ENCODE peak calls at places on chromosomes 1 and 21, in ten cellular contexts. D, P, G, M, L, Q, S, F, O and I are unnamed samples.

GRCh38 chr1:85569122-85569521 is 11.4 kb upstream of the CCN1 start:
- DNase-seq in F (no peak), L (no peak), O (peak; percentile 90), G (no peak), P (peak; percentile 87), M (no peak), D (no peak), S (no peak), Q (no peak), I (no peak)

GRCh38 chr21:34276711-34277425 is 86.9 kb upstream of the KCNE2 start:
- DNase-seq in S (no peak), P (peak; percentile 15), G (no peak), L (no peak), Q (no peak), D (no peak), F (no peak), M (no peak), O (no peak), I (no peak)

GRCh38 chr1:209633335-209633997 is 18.8 kb downstream of the LAMB3 start:
- DNase-seq in S (no peak), F (no peak), O (no peak), L (no peak), M (no peak), G (no peak), Q (no peak), D (no peak), P (no peak), I (no peak)

GRCh38 chr1:244439391-244440032 is 12.2 kb downstream of the ADSS2 start:
- DNase-seq in S (no peak), O (no peak), L (no peak), F (no peak), P (no peak), D (no peak), Q (no peak), M (no peak), G (no peak), I (no peak)

GRCh38 chr1:11858968-11859871 is 475 bp upstream of the NPPB start:
- DNase-seq in F (peak; percentile 90), G (peak; percentile 81), O (peak; percentile 67), Q (peak; percentile 91), S (no peak), P (peak; percentile 60), M (no peak), D (peak; percentile 28), L (no peak), I (peak; percentile 94)

GRCh38 chr1:85884372-85885035 is 176.3 kb upstream of the ZNHIT6 start:
- DNase-seq in Q (peak; percentile 47), D (no peak), G (no peak), F (peak; percentile 22), M (no peak), O (peak; percentile 69), P (peak; percentile 54), S (no peak), L (no peak), I (no peak)

GRCh38 chr1:152880316-152880715 is 2.2 kb downstream of the SMCP start:
- DNase-seq in L (no peak), O (no peak), F (no peak), P (no peak), D (no peak), Q (no peak), G (no peak), M (no peak), S (no peak), I (no peak)

GRCh38 chr1:11143907-11144306 is 44.2 kb upstream of the EXOSC10 start:
- DNase-seq in D (no peak), M (no peak), P (no peak), Q (no peak), L (no peak), S (no peak), O (no peak), F (no peak), G (no peak), I (no peak)

GRCh38 chr1:8903908-8904650 is 25.6 kb upstream of the ENO1 start:
- DNase-seq in L (peak; percentile 91), O (peak; percentile 97), P (peak; percentile 98), G (peak; percentile 50), F (peak; percentile 67), S (no peak), Q (no peak), M (peak; percentile 97), D (peak; percentile 93), I (no peak)

GRCh38 chr1:36924282-36924791 is 110.0 kb downstream of the GRIK3 start:
- DNase-seq in F (peak; percentile 79), Q (peak; percentile 96), D (no peak), L (peak; percentile 79), O (peak; percentile 9), S (no peak), G (peak; percentile 66), M (no peak), P (peak; percentile 15), I (peak; percentile 84)

GRCh38 chr1:85356130-85356529 is 79.7 kb upstream of the BCL10 start:
- DNase-seq in L (no peak), S (no peak), F (no peak), O (no peak), M (no peak), D (no peak), G (no peak), P (no peak), Q (no peak), I (no peak)

GRCh38 chr1:20530901-20531300 is 21.5 kb upstream of the FAM43B start:
- DNase-seq in D (no peak), P (no peak), G (no peak), F (no peak), S (no peak), L (no peak), M (no peak), Q (no peak), O (no peak), I (no peak)

GRCh38 chr1:67299296-67299695 is 8.4 kb upstream of the IL12RB2 start:
- DNase-seq in L (no peak), M (no peak), O (no peak), P (no peak), G (no peak), D (no peak), S (no peak), F (no peak), Q (no peak), I (no peak)

GRCh38 chr1:226882631-226883409 is 12.4 kb downstream of the PSEN2 start:
- DNase-seq in D (no peak), F (peak; percentile 27), Q (no peak), G (no peak), M (peak; percentile 52), O (peak; percentile 55), L (no peak), P (peak; percentile 54), S (no peak), I (no peak)

GRCh38 chr1:241097479-241097878 is 259.5 kb downstream of the RGS7 start:
- DNase-seq in G (no peak), D (no peak), P (no peak), O (no peak), Q (no peak), F (no peak), M (no peak), L (no peak), S (no peak), I (no peak)
- TF ChIP-seq CTCF in G (no peak), D (no peak), P (no peak), O (no peak), Q (no peak), F (no peak), M (no peak), L (no peak), S (no peak), I (no peak)

GRCh38 chr1:14242145-14242544 is 356.3 kb upstream of the KAZN start:
- DNase-seq in M (no peak), F (no peak), Q (no peak), L (no peak), D (no peak), G (no peak), S (no peak), O (no peak), P (no peak), I (no peak)
- TF ChIP-seq CTCF in M (no peak), F (no peak), Q (no peak), L (no peak), D (no peak), G (no peak), S (no peak), O (no peak), P (no peak), I (no peak)

GRCh38 chr1:5637171-5637570 is 355.1 kb downstream of the NPHP4 start:
- DNase-seq in L (peak; percentile 86), P (peak; percentile 2), O (no peak), S (peak; percentile 18), F (no peak), Q (peak; percentile 31), G (no peak), D (no peak), M (no peak), I (no peak)
- TF ChIP-seq CTCF in L (no peak), P (peak; percentile 31), O (peak; percentile 33), S (peak; percentile 58), F (peak; percentile 16), Q (peak; percentile 45), G (no peak), D (peak; percentile 8), M (peak; percentile 12), I (peak; percentile 36)

DNA sequence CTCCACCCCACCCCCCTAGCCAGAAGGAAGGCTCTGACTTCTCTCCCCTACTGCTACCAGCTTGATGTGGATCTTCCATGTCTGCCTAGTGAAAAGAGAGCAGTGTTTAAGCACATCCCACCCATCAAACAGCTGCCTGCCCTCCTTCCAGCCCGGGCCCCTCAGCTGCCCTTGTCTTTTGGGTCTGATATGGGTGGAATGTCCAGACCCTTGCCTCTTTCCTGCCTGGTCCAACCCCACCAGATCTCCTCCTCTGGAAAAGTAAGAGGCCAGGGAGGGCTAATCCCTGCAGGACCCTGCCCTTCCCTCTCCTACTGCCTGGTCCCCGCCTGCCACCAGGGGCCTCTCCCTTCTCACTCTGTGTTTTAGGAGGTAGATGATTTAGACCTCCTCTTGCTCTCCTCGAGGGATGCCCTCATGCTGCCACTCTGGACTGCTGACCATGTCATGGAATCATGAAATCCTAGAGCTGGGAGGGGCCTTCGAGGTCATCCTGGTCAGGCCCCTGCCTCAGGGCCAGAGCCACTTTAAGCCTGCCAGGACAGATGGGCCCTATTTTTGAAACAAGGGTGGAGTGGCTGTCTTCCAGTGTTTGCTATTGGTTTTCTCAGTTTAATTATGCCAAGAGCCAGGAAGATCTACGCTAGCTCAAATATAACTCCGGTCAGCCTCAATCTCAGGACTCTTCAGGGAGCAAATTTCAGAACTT is 15.8 kb upstream of the HSPG2 start:
- DNase-seq in F (no peak), D (no peak), P (no peak), S (no peak), M (no peak), G (no peak), Q (peak; percentile 39), L (no peak), O (no peak), I (no peak)
- TF ChIP-seq CTCF in F (no peak), D (no peak), P (peak; percentile 10), S (no peak), M (peak; percentile 25), G (no peak), Q (peak; percentile 35), L (no peak), O (peak; percentile 8), I (peak; percentile 29)

GRCh38 chr1:158506369-158506987 is 34.5 kb downstream of the OR10R2 start:
- DNase-seq in G (no peak), D (no peak), S (no peak), L (no peak), M (no peak), P (peak; percentile 35), O (peak; percentile 13), Q (peak; percentile 77), F (peak; percentile 55), I (peak; percentile 17)
- TF ChIP-seq CTCF in G (peak; percentile 32), D (peak; percentile 37), S (no peak), L (no peak), M (no peak), P (peak; percentile 39), O (peak; percentile 38), Q (peak; percentile 77), F (peak; percentile 52), I (peak; percentile 64)